ENCODE peak calls at places on chromosomes 1 and 21, in eight cellular contexts. K is PC-3, I is coronary artery, D is epithelial cell of proximal tubule, C is fibroblast of lung, G is HFFc6, H is AG09309, W is mucosa of descending colon. J is an unnamed sample.

GRCh38 chr1:227899820-227900449 is 47.8 kb downstream of the WNT9A start:
- DNase-seq in C (no peak), W (peak; percentile 12), H (no peak), I (peak; percentile 69), K (no peak), G (no peak), D (no peak), J (no peak)

GRCh38 chr1:106120789-106121188 is 935.7 kb upstream of the PRMT6 start:
- DNase-seq in W (no peak), D (no peak), G (no peak), K (no peak), C (no peak), H (no peak), I (no peak), J (no peak)

GRCh38 chr1:159751022-159751421 is 29.7 kb upstream of the DUSP23 start:
- DNase-seq in W (no peak), G (no peak), C (no peak), I (no peak), K (no peak), D (no peak), H (no peak), J (no peak)

GRCh38 chr1:66542811-66543767 is 9.1 kb downstream of the SGIP1 start:
- DNase-seq in I (no peak), W (peak; percentile 68), H (peak; percentile 79), C (peak; percentile 90), K (peak; percentile 67), D (no peak), G (peak; percentile 98), J (no peak)

GRCh38 chr1:96416111-96416595 is 305.4 kb upstream of the PTBP2 start:
- DNase-seq in K (peak; percentile 84), H (peak; percentile 96), W (no peak), C (peak; percentile 100), D (no peak), G (peak; percentile 97), I (peak; percentile 74), J (no peak)

GRCh38 chr1:50271968-50272578 is 151.2 kb downstream of the DMRTA2 start:
- DNase-seq in D (no peak), K (peak; percentile 34), W (peak; percentile 51), G (no peak), C (no peak), I (no peak), H (no peak), J (no peak)

GRCh38 chr1:219174672-219175564 is 1.2 kb downstream of the LYPLAL1 start:
- DNase-seq in C (peak; percentile 95), K (peak; percentile 60), W (no peak), D (peak; percentile 91), H (peak; percentile 60), G (peak; percentile 71), I (no peak), J (no peak)

GRCh38 chr1:85494074-85494956 is 29.4 kb upstream of the DDAH1 start:
- DNase-seq in H (no peak), G (no peak), I (no peak), C (no peak), D (no peak), K (no peak), W (no peak), J (no peak)

GRCh38 chr1:198848649-198849048 is 209.8 kb downstream of the PTPRC start:
- DNase-seq in K (peak; percentile 30), G (no peak), H (no peak), W (no peak), I (no peak), C (no peak), D (no peak), J (no peak)

GRCh38 chr1:156387899-156388813 is 19.1 kb downstream of the RHBG start:
- DNase-seq in D (no peak), I (no peak), H (no peak), C (no peak), G (no peak), K (no peak), W (no peak), J (no peak)

GRCh38 chr1:53934170-53934765 is 11.2 kb downstream of the IFT25 start:
- DNase-seq in I (no peak), W (no peak), H (no peak), G (no peak), K (no peak), D (no peak), C (no peak), J (no peak)

GRCh38 chr21:42147386-42148020 is 71.4 kb upstream of the ABCG1 start:
- DNase-seq in I (peak; percentile 60), K (no peak), G (no peak), C (no peak), H (no peak), W (peak; percentile 14), D (no peak), J (no peak)

DNA sequence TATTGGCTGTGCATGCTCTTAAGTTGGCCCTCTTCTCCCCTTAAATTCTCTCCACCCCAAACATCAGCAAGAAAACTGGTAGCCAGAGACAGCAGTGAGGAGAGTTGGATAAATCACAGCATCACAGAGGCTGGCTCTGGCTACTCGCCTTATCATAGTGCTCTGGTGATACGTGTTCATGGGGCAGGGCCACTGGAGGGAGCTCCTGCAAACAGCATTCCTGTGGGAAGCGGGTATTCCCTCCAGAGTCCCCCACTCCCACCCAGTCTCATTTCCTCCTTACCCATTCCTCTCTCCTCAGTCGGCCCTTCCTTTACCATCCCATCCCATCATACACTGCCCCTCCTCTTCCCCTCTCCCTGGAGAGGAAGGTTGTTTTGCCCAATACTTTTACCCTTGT is 7.1 kb downstream of the NHLH2 start:
- DNase-seq in D (no peak), C (no peak), H (no peak), K (no peak), G (no peak), W (no peak), I (no peak), J (no peak)
- TF ChIP-seq CTCF in D (no peak), C (no peak), H (no peak), K (peak; percentile 38), G (no peak), W (no peak), I (no peak), J (no peak)

GRCh38 chr1:113488576-113489177 is 98.4 kb downstream of the MAGI3 start:
- DNase-seq in C (no peak), I (no peak), G (no peak), K (peak; percentile 19), H (no peak), D (no peak), W (peak; percentile 12), J (no peak)
- TF ChIP-seq CTCF in C (no peak), I (no peak), G (peak; percentile 54), K (peak; percentile 48), H (peak; percentile 25), D (no peak), W (no peak), J (no peak)

GRCh38 chr1:190376067-190376466 is 101.6 kb downstream of the BRINP3 start:
- DNase-seq in C (no peak), H (no peak), D (no peak), G (no peak), W (no peak), K (no peak), I (no peak), J (no peak)

GRCh38 chr1:190377294-190377693 is 100.4 kb downstream of the BRINP3 start:
- DNase-seq in C (no peak), K (no peak), D (no peak), G (no peak), W (no peak), H (no peak), I (no peak), J (no peak)

DNA sequence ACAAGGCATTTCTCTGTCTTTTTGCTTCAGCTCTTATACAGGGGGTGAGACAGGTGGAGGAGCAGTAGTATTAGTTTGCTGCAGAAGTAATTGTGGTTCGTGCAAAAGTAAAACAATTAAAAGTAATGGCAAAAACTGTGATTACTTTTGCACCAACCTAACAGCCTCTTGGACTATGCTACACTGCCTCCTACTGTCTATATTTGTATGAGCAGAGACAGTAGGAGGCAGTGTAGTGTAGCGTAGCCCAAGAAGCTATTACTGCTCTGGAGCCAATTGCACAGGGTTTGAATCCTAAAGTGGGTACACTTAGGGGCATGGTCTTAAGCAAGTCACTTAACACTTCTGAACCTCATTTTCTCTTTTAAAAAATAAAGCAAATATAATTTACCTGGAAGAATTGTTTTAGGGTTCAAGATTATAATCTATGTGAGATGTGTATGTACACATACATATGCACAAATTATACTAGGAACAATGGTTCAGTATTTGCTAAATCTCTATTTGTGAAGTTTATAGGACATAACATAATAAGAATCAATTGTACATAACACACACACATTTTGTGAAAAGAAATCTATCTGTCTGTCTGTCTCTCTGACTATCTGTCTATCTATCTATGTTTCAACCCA is 103.8 kb downstream of the BRINP3 start:
- DNase-seq in I (no peak), D (no peak), H (no peak), G (no peak), K (peak; percentile 74), C (peak; percentile 6), W (no peak), J (no peak)
- TF ChIP-seq CTCF in I (no peak), D (peak; percentile 80), H (no peak), G (no peak), K (peak; percentile 95), C (peak; percentile 12), W (peak; percentile 13), J (no peak)

GRCh38 chr21:39631842-39632577 is 19.3 kb downstream of the B3GALT5 start:
- DNase-seq in C (no peak), I (no peak), W (no peak), G (no peak), K (no peak), H (no peak), D (no peak), J (no peak)
- TF ChIP-seq CTCF in C (no peak), I (no peak), W (no peak), G (no peak), K (no peak), H (no peak), D (no peak), J (no peak)

GRCh38 chr1:81781749-81782148 is 19.0 kb upstream of the ADGRL2 start:
- DNase-seq in H (no peak), K (no peak), C (no peak), D (no peak), I (no peak), G (no peak), W (no peak), J (no peak)
- TF ChIP-seq CTCF in H (no peak), K (no peak), C (no peak), D (peak; percentile 31), I (no peak), G (peak; percentile 21), W (no peak), J (no peak)

GRCh38 chr1:76870037-76870436 is 2.8 kb downstream of the ST6GALNAC5 start:
- DNase-seq in K (no peak), D (no peak), I (no peak), H (no peak), C (no peak), G (no peak), W (no peak), J (no peak)

GRCh38 chr1:76867342-76868130 is at the start of gene ST6GALNAC5:
- DNase-seq in C (peak; percentile 50), W (no peak), I (no peak), D (no peak), G (no peak), H (no peak), K (peak; percentile 16), J (no peak)

GRCh38 chr1:76868916-76869315 is 1.6 kb downstream of the ST6GALNAC5 start:
- DNase-seq in G (no peak), K (no peak), C (peak; percentile 1), D (no peak), H (no peak), W (no peak), I (no peak), J (no peak)

GRCh38 chr1:76866566-76866965 is 714 bp upstream of the ST6GALNAC5 start:
- DNase-seq in K (no peak), C (peak; percentile 4), I (no peak), W (no peak), D (no peak), H (no peak), G (no peak), J (no peak)

GRCh38 chr1:76868154-76868882 is 1.0 kb downstream of the ST6GALNAC5 start:
- DNase-seq in D (no peak), G (no peak), H (no peak), W (no peak), K (peak; percentile 13), C (peak; percentile 60), I (no peak), J (no peak)
- TF ChIP-seq CTCF in D (peak; percentile 18), G (peak; percentile 33), H (peak; percentile 34), W (no peak), K (peak; percentile 34), C (no peak), I (no peak), J (no peak)

J was measured in activated B cell treated with CpG ODN at 0.5 μM for 24 hours.